ENCODE peak calls at places on chromosomes 3 and 15, in four cellular contexts. F is GM23338, K is Panc1, Q is transverse colon. L is an unnamed sample.

GRCh38 chr3:113751145-113751544 is 4.3 kb downstream of the ATP6V1A start:
- DNase-seq in Q (no peak), K (no peak), F (no peak), L (no peak)

GRCh38 chr15:68658641-68659358 is 80.0 kb downstream of the CORO2B start:
- DNase-seq in Q (no peak), F (no peak), K (no peak), L (no peak)

GRCh38 chr3:15682766-15683165 is 81.2 kb downstream of the BTD start:
- DNase-seq in F (no peak), K (no peak), Q (no peak), L (peak; percentile 63)

GRCh38 chr15:78684645-78685044 is 43.6 kb upstream of the CHRNB4 start:
- DNase-seq in F (no peak), K (no peak), Q (no peak), L (no peak)

GRCh38 chr15:84982301-84982920 is 755 bp downstream of the PDE8A start:
- DNase-seq in K (no peak), Q (peak; percentile 70), F (peak; percentile 63), L (no peak)

GRCh38 chr3:129575233-129575986 is 31.1 kb downstream of the PLXND1 start:
- DNase-seq in Q (no peak), F (no peak), K (no peak), L (no peak)

GRCh38 chr3:172710709-172711456 is at the start of gene NCEH1:
- DNase-seq in Q (peak; percentile 93), K (peak; percentile 99), F (peak; percentile 96), L (no peak)

GRCh38 chr15:70512772-70513362 is 250.5 kb downstream of the UACA start:
- DNase-seq in K (no peak), F (peak; percentile 88), Q (peak; percentile 50), L (no peak)

GRCh38 chr3:4355401-4356224 is 52.4 kb downstream of the SETMAR start:
- DNase-seq in Q (no peak), F (no peak), K (no peak), L (no peak)

GRCh38 chr15:85289677-85290365 is 90.6 kb upstream of the AKAP13 start:
- DNase-seq in F (peak; percentile 75), K (peak; percentile 32), Q (peak; percentile 40), L (no peak)

GRCh38 chr3:30167511-30168135 is 438.8 kb upstream of the TGFBR2 start:
- DNase-seq in F (no peak), Q (no peak), K (no peak), L (no peak)

GRCh38 chr15:56844892-56845291 is 73.6 kb upstream of the TCF12 start:
- DNase-seq in K (no peak), Q (no peak), F (no peak), L (no peak)

GRCh38 chr15:56839641-56840040 is 78.8 kb upstream of the TCF12 start:
- DNase-seq in K (no peak), Q (no peak), F (no peak), L (no peak)

GRCh38 chr15:56839099-56839498 is 79.3 kb upstream of the TCF12 start:
- DNase-seq in K (no peak), Q (no peak), F (no peak), L (no peak)

DNA sequence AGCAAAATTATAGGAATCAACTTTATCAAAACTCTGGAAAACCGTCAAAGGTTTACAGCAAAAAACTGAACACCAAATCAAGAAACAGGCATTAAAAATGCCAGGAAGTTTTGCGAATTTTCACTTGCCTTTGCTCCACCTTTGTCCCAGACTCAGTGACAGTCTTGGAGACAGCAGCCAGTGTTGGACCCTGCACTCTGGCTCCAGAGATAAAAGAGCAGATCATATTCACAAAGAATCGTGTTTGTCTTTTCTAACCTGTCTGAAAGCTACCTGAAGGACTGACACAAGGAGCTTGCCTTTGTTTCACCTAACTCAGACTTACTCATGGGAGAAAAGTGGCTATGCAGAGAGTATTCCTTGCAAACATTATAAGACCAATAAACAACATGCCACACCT is 74.0 kb upstream of the TCF12 start:
- DNase-seq in F (no peak), K (no peak), Q (no peak), L (no peak)
- H3K27ac ChIP-seq in F (no peak overlapping the region), K (no peak overlapping the region), Q (peak overlapping the region; percentile 44), L (no peak overlapping the region)

GRCh38 chr3:184175981-184176376 is 1.3 kb downstream of the AP2M1 start:
- DNase-seq in Q (no peak), K (no peak), F (no peak), L (no peak)

GRCh38 chr3:184175506-184175905 is 851 bp downstream of the AP2M1 start:
- DNase-seq in Q (no peak), F (no peak), K (no peak), L (no peak)

GRCh38 chr3:184173374-184173722 is 1.3 kb upstream of the AP2M1 start:
- DNase-seq in F (no peak), Q (no peak), K (no peak), L (no peak)

GRCh38 chr3:184174278-184174645 is 393 bp upstream of the AP2M1 start:
- DNase-seq in Q (no peak), K (no peak), F (no peak), L (no peak)

DNA sequence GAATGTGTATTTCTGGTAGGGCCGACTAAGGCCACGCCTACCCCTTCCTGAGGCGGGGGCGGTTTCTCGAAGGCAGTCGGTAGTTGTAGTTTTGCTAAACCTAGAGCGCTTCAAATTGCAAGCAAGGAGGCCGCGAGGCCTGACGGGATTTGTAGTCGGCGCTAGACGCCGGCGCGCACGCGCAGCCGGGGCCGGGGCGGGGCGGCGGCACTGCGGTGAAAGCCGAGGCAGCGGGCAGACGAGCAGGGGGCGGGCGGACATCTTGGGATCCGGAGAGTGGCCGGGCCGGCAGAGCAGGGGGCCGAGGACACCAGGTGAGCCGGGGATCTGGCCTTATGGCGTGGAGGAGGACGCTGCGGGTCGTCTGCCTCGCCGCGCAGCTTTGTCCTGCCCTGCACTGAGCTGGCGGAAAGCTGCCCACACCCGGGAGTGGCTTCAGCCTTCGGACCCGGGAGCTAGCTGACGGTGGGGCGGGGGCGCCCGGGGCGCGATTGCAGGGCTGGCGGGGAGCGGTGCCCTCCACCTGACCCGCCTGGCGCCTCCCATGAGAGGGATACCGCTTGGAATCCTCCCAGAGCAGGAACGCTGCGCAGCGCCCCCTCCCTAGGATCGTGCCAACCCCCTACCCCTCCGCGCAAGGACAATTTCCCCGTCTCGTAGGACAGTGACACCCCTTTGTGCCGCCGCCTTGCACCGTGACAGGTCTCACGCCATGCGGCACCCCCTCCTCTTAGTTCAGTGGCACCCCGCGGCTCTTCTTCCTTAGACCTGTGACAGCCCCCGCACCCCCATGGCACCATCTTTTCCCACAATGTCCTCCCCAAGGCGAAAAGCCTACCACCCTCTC is at the start of gene AP2M1:
- DNase-seq in Q (peak; percentile 98), F (peak; percentile 99), K (peak; percentile 94), L (peak; percentile 99)
- TF ChIP-seq POLR2AphosphoS5 in Q (peak; percentile 91), F (peak; percentile 84), K (peak; percentile 90), L (peak; percentile 81)

DNA sequence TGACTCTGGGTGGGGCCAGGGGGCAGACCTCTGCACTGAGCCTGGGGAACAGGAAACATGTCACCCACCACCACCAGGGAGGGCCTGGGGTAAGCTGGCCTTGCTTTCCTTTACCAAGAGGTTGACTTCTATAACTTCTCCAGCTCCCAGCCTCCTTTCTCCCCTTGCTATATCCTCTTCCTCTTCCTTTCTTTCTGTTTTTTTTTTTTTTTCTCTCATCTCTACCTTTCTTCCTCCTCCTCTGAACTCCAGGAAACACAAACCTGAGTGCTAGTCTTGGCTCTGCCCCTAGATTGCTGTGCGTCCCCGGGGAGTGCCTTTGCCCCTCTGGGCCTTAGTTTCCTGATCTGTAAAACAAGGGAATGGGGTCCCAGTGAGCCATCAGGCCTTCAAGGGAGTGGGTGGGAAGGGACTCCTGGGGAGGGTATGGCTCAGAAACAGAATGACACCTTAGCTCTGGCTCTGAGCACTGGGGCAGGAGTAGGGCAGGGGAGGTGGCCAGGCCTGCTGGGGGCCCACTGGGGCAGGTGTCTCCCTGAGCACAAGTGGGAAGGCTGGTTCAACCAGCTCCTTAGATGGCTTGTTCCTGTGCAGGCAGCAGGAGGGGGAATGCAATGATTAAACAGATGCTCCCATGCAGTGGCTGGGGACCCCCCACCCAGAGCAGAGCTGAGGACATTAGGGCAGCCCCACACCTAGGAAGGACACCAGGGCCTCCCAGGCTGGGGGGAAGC is 4.3 kb downstream of the SNX33 start:
- DNase-seq in K (no peak), F (no peak), Q (no peak), L (no peak)
- H3K27ac ChIP-seq in K (peak overlapping the region; percentile 36), F (peak overlapping the region; percentile 59), Q (peak overlapping the region; percentile 49), L (no peak overlapping the region)

GRCh38 chr15:64774556-64775523 is 549 bp downstream of the RBPMS2 start:
- DNase-seq in F (peak; percentile 45), Q (no peak), K (no peak), L (no peak)

GRCh38 chr15:64773606-64774555 is 1.5 kb downstream of the RBPMS2 start:
- DNase-seq in F (no peak), Q (no peak), K (no peak), L (no peak)

GRCh38 chr15:64770626-64771025 is 4.8 kb downstream of the RBPMS2 start:
- DNase-seq in Q (no peak), F (no peak), K (no peak), L (no peak)

GRCh38 chr15:64772964-64773363 is 2.4 kb downstream of the RBPMS2 start:
- DNase-seq in Q (no peak), K (no peak), F (peak; percentile 38), L (no peak)

DNA sequence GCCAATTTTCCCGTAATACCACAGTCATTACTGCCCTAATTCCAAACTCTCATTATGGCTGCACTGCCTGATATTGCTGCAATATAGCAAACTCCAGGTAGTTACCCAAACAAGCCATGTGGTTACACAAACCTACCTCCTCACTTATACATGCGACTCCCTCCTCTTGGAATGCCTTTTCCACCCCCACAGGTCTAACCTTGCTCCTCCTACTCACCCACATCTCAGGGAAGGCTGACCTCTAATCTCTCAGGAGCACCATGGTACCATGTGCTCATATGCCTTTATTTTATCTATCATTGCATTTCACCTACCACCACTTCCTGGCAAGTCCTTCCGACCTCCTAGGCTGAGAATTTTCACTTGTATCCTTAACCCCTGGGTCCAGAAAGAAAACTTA is 2.9 kb downstream of the RBPMS2 start:
- DNase-seq in K (no peak), F (peak; percentile 59), Q (no peak), L (no peak)
- TF ChIP-seq POLR2AphosphoS5 in K (no peak), F (no peak), Q (no peak), L (no peak)

DNA sequence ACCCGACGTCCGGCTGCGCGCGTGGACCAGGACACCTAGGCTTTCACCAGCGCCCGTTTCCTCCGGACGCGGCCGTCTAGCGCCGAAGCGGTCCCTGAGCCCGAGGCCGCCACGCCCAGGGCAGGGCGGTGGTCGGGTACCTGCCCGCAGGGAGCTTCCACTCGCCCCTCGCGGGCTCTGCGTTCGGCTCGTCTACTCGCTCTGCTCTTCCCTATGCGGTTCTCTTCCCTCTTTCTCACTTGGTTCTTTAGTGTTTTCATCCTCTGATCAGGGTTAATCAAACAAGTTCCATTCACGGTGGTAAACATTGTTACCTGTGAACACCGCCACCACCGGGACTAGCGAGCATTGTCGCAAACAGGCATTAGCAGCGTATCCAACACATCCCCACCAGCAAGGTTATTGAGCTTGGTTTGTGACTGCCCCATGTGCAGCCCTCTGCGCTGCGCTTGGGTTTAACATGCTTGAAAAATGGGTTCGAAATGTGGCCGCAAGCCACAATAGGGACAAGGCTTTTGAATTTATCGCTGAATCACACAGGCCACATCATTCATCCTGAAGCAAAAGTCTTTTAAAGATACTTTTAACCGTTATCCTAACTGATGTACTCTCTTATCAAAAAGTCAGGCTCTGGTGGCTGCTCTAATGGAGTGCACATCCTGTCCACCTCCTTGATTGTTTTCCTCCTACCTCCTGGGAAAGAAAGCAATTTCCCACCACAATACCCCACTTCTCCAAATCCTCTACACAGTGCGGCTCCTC is 848 bp upstream of the CD47 start:
- DNase-seq in F (peak; percentile 64), Q (peak; percentile 19), K (no peak), L (no peak)
- H3K27ac ChIP-seq in F (no peak overlapping the region), Q (peak overlapping the region; percentile 95), K (peak overlapping the region; percentile 84), L (no peak overlapping the region)

GRCh38 chr15:89495638-89496145 is 691 bp downstream of the RHCG start:
- DNase-seq in F (no peak), K (no peak), Q (no peak), L (no peak)
- TF ChIP-seq POLR2AphosphoS5 in F (no peak), K (no peak), Q (no peak), L (no peak)